ENCODE peak calls at places on chromosomes 11 and 22, in seven cellular contexts. W is tibial nerve; O is GM10248; C is foreskin fibroblast; N is Calu3; Z is bronchial epithelial cell; X is CD8-positive, alpha-beta T cell. H is an unnamed sample.

GRCh38 chr11:9053631-9054030 is 37.8 kb downstream of the SCUBE2 start:
- DNase-seq in W (no peak), O (no peak), C (peak; percentile 27), N (no peak), Z (peak; percentile 30), X (no peak), H (no peak)

GRCh38 chr11:34647532-34647931 is 26.6 kb downstream of the EHF start:
- DNase-seq in W (no peak), O (no peak), C (no peak), N (no peak), Z (no peak), X (no peak), H (no peak)

GRCh38 chr22:44024288-44024908 is at the start of gene PARVB:
- DNase-seq in W (no peak), O (peak; percentile 39), C (peak; percentile 58), N (peak; percentile 15), Z (no peak), X (no peak), H (no peak)

GRCh38 chr11:83044958-83045712 is 26.6 kb downstream of the RAB30 start:
- DNase-seq in W (no peak), O (peak; percentile 39), C (peak; percentile 44), N (no peak), Z (peak; percentile 93), X (peak; percentile 26), H (no peak)

GRCh38 chr11:78798567-78799170 is 224.0 kb upstream of the NARS2 start:
- DNase-seq in W (peak; percentile 42), O (peak; percentile 61), C (peak; percentile 81), N (peak; percentile 81), Z (peak; percentile 40), X (no peak), H (no peak)

GRCh38 chr11:111981270-111981669 is 43.9 kb upstream of the DLAT start:
- DNase-seq in W (no peak), O (no peak), C (no peak), N (no peak), Z (no peak), X (no peak), H (no peak)

GRCh38 chr22:30159561-30160353 is 79.5 kb downstream of the HORMAD2 start:
- DNase-seq in W (no peak), O (no peak), C (peak; percentile 87), N (peak; percentile 32), Z (peak; percentile 82), X (no peak), H (no peak)

GRCh38 chr11:34274712-34275398 is 83.0 kb downstream of the ABTB2 start:
- DNase-seq in W (peak; percentile 82), O (no peak), C (peak; percentile 97), N (peak; percentile 96), Z (peak; percentile 100), X (no peak), H (peak; percentile 56)

GRCh38 chr11:9957072-9957471 is 293.2 kb downstream of the SWAP70 start:
- DNase-seq in W (no peak), O (no peak), C (no peak), N (no peak), Z (no peak), X (no peak), H (no peak)

GRCh38 chr11:113014731-113015455 is 53.7 kb downstream of the NCAM1 start:
- DNase-seq in W (no peak), O (no peak), C (peak; percentile 21), N (no peak), Z (peak; percentile 11), X (no peak), H (no peak)

GRCh38 chr11:101327908-101328307 is 198.3 kb upstream of the PGR start:
- DNase-seq in W (no peak), O (no peak), C (peak; percentile 25), N (no peak), Z (peak; percentile 50), X (no peak), H (no peak)

GRCh38 chr22:27139935-27140493 is 482.6 kb downstream of the MIAT start:
- DNase-seq in W (no peak), O (no peak), C (peak; percentile 90), N (no peak), Z (peak; percentile 83), X (no peak), H (no peak)

GRCh38 chr22:19495562-19496323 is 16.0 kb downstream of the CDC45 start:
- DNase-seq in W (no peak), O (no peak), C (peak; percentile 68), N (no peak), Z (peak; percentile 52), X (no peak), H (no peak)
- TF ChIP-seq CTCF in W (no peak), O (no peak), C (peak; percentile 17), N (no peak), Z (peak; percentile 40), X (no peak), H (no peak)

GRCh38 chr22:37219534-37219933 is 7.3 kb upstream of the SSTR3 start:
- DNase-seq in W (no peak), O (no peak), C (no peak), N (no peak), Z (no peak), X (no peak), H (no peak)

GRCh38 chr22:37222440-37222971 is 10.2 kb upstream of the SSTR3 start:
- DNase-seq in W (no peak), O (no peak), C (no peak), N (no peak), Z (no peak), X (peak; percentile 81), H (no peak)

GRCh38 chr22:37220543-37220968 is 8.3 kb upstream of the SSTR3 start:
- DNase-seq in W (no peak), O (no peak), C (no peak), N (no peak), Z (no peak), X (no peak), H (no peak)

GRCh38 chr22:37223965-37224551 is 11.8 kb upstream of the SSTR3 start:
- DNase-seq in W (no peak), O (peak; percentile 71), C (no peak), N (no peak), Z (no peak), X (peak; percentile 52), H (no peak)

DNA sequence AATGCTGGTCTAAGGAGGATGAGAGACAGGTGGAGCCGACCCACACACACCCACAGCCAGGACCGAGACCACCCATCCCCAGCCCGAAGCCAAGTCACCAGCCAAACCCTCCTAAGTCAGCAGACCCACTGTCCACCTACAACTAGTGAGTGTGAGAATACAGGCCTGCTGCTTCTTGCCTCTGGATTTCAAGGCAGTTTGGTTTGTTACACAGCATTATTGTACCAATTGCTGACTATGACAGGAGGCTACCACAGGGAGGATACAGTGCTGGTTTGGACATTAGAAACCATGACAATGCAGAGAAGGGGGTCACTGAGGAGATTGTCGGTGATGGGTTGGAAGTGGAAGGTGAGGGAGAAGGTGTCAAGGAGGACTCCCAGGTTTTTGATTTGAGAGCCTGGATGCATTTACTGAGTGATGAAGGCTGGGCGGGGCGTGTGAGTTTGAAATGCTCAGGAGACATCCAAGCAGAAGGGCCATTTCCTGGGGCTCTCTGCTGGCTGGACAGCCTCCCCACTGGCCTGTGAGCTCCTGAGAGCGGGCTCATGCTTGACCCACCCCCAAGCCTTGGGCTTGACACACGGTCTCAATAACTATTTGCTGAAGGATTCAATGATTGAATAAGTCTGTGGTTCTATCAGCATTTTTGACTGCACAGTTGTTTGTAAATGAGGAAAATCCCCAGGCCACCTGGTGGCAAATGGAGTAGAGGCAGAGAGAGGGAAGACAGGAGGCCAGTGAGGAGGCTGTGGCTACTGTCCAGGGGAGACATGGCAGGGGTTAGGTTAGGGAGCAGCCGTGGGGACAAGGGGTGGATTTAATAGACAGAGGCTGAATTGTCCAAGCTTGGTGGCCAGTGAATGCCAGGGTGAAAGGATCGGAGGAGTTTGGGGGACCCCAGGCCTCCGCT is 9.4 kb upstream of the SSTR3 start:
- DNase-seq in W (no peak), O (no peak), C (no peak), N (no peak), Z (no peak), X (no peak), H (no peak)
- TF ChIP-seq CTCF in W (no peak), O (no peak), C (no peak), N (no peak), Z (no peak), X (no peak), H (no peak)

GRCh38 chr11:66467034-66467659 is 442 bp downstream of the PELI3 start:
- DNase-seq in W (no peak), O (peak; percentile 55), C (peak; percentile 68), N (peak; percentile 63), Z (peak; percentile 7), X (no peak), H (no peak)
- TF ChIP-seq CTCF in W (no peak), O (no peak), C (peak; percentile 20), N (peak; percentile 14), Z (peak; percentile 49), X (peak; percentile 53), H (no peak)

GRCh38 chr22:17083255-17083654 is 1.5 kb upstream of the IL17RA start:
- DNase-seq in W (no peak), O (no peak), C (no peak), N (no peak), Z (no peak), X (no peak), H (no peak)
- TF ChIP-seq CTCF in W (no peak), O (no peak), C (no peak), N (no peak), Z (no peak), X (no peak), H (no peak)

DNA sequence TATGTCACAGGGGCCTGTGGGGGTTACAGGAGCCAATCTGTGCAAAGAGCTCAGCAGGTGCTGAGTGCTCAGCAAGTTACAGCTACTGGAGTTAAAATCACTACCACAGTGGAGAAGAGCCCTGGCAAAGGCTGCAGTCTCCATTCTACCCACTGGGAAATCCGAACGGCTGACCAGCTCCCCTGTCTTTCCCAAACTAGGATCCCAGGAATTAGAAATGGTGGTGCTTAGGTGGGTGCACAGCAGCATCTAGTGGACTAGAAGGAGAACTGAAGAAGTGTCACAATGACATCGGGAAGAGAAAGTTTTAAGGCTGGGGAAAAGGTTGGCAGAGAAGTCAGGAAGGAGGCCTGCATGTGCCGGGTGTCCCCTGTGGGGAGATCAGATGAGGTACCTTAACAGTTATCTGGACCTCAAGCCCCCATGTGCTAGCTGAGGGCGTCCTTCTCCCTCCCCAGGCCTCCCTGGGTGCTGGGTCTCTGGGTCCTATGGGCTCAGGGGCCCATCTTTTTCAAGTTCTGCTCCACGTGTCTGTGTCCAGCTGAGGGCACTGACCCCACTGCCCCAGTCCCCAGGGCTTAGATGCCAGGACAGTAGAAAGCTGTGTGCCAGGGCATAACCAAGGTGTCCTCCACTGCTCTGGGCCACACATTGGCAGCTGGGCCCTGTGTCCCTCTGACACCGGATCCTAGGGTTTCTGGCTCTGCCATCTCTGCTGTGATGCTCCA is 1.9 kb downstream of the PIWIL3 start:
- DNase-seq in W (no peak), O (no peak), C (peak; percentile 55), N (peak; percentile 31), Z (peak; percentile 20), X (no peak), H (no peak)
- TF ChIP-seq CTCF in W (peak; percentile 10), O (no peak), C (peak; percentile 61), N (peak; percentile 56), Z (peak; percentile 34), X (no peak), H (no peak)